ENCODE peak calls at places on chromosomes 7 and 10, in four cellular contexts. One of them, this sample, is unnamed.
A peak's percentile ranks its signal among the peaks of the same experiment; 100 is the strongest.

GRCh38 chr10:17785276-17785935 is 23.7 kb upstream of the MRC1 start:
- DNase-seq in right lobe of liver: no peak
- DNase-seq in fibroblast of lung: no peak
- DNase-seq in heart left ventricle: peak; percentile 25
- DNase-seq in this sample: no peak

GRCh38 chr10:326894-327635 is 191.8 kb downstream of the ZMYND11 start:
- DNase-seq in fibroblast of lung: no peak
- DNase-seq in right lobe of liver: no peak
- DNase-seq in heart left ventricle: no peak
- DNase-seq in this sample: no peak

GRCh38 chr7:17371656-17372524 is 73.4 kb downstream of the AHR start:
- DNase-seq in fibroblast of lung: peak; percentile 98
- DNase-seq in heart left ventricle: no peak
- DNase-seq in right lobe of liver: no peak
- DNase-seq in this sample: no peak

GRCh38 chr7:5283421-5284303 is 919 bp downstream of the SLC29A4 start:
- DNase-seq in heart left ventricle: no peak
- DNase-seq in fibroblast of lung: no peak
- DNase-seq in right lobe of liver: no peak
- DNase-seq in this sample: no peak

GRCh38 chr7:112140600-112140999 is 65.6 kb downstream of the DOCK4 start:
- DNase-seq in fibroblast of lung: no peak
- DNase-seq in right lobe of liver: no peak
- DNase-seq in heart left ventricle: no peak
- DNase-seq in this sample: no peak

GRCh38 chr7:23714579-23714978 is 4.6 kb downstream of the STK31 start:
- DNase-seq in fibroblast of lung: no peak
- DNase-seq in heart left ventricle: no peak
- DNase-seq in right lobe of liver: no peak
- DNase-seq in this sample: no peak

GRCh38 chr7:98334077-98334476 is 52.6 kb downstream of the BRI3 start:
- DNase-seq in heart left ventricle: no peak
- DNase-seq in fibroblast of lung: no peak
- DNase-seq in right lobe of liver: no peak
- DNase-seq in this sample: no peak

GRCh38 chr7:159025161-159025779 is 119.4 kb downstream of the VIPR2 start:
- DNase-seq in fibroblast of lung: peak; percentile 11
- DNase-seq in heart left ventricle: no peak
- DNase-seq in right lobe of liver: no peak
- DNase-seq in this sample: no peak

GRCh38 chr10:3126249-3126648 is 46.3 kb downstream of the PITRM1 start:
- DNase-seq in fibroblast of lung: no peak
- DNase-seq in right lobe of liver: no peak
- DNase-seq in heart left ventricle: no peak
- DNase-seq in this sample: no peak

GRCh38 chr10:111116762-111117445 is 40.1 kb downstream of the ADRA2A start:
- DNase-seq in right lobe of liver: no peak
- DNase-seq in heart left ventricle: no peak
- DNase-seq in fibroblast of lung: no peak
- DNase-seq in this sample: no peak

GRCh38 chr10:99659868-99660366 is 608 bp downstream of the ENTPD7 start:
- DNase-seq in right lobe of liver: no peak
- DNase-seq in heart left ventricle: no peak
- DNase-seq in fibroblast of lung: no peak
- DNase-seq in this sample: peak; percentile 80

GRCh38 chr7:127803626-127804025 is 151.6 kb downstream of the SND1 start:
- DNase-seq in fibroblast of lung: no peak
- DNase-seq in heart left ventricle: no peak
- DNase-seq in right lobe of liver: no peak
- DNase-seq in this sample: no peak

GRCh38 chr10:88293073-88293472 is 290.0 kb downstream of the RNLS start:
- DNase-seq in right lobe of liver: no peak
- DNase-seq in heart left ventricle: no peak
- DNase-seq in fibroblast of lung: peak; percentile 31
- DNase-seq in this sample: no peak

GRCh38 chr7:69820479-69821192 is 222.4 kb downstream of the AUTS2 start:
- DNase-seq in heart left ventricle: no peak
- DNase-seq in fibroblast of lung: no peak
- DNase-seq in right lobe of liver: no peak
- DNase-seq in this sample: no peak

GRCh38 chr7:44632196-44632595 is 25.8 kb downstream of the OGDH start:
- DNase-seq in fibroblast of lung: no peak
- DNase-seq in right lobe of liver: no peak
- DNase-seq in heart left ventricle: no peak
- DNase-seq in this sample: no peak

GRCh38 chr7:94655884-94656657 is at the start of gene SGCE:
- DNase-seq in right lobe of liver: peak; percentile 71
- DNase-seq in fibroblast of lung: peak; percentile 85
- DNase-seq in heart left ventricle: peak; percentile 78
- DNase-seq in this sample: peak; percentile 88

GRCh38 chr7:136870799-136871487 is 2.5 kb downstream of the CHRM2 start:
- DNase-seq in heart left ventricle: peak; percentile 15
- DNase-seq in fibroblast of lung: no peak
- DNase-seq in right lobe of liver: peak; percentile 46
- DNase-seq in this sample: peak; percentile 62

GRCh38 chr10:29328988-29329387 is 40.1 kb downstream of the LYZL1 start:
- DNase-seq in heart left ventricle: peak; percentile 51
- DNase-seq in fibroblast of lung: peak; percentile 49
- DNase-seq in right lobe of liver: no peak
- DNase-seq in this sample: no peak

GRCh38 chr10:77513783-77514331 is 123.8 kb downstream of the KCNMA1 start:
- DNase-seq in fibroblast of lung: peak; percentile 86
- DNase-seq in heart left ventricle: peak; percentile 23
- DNase-seq in right lobe of liver: no peak
- DNase-seq in this sample: no peak

DNA sequence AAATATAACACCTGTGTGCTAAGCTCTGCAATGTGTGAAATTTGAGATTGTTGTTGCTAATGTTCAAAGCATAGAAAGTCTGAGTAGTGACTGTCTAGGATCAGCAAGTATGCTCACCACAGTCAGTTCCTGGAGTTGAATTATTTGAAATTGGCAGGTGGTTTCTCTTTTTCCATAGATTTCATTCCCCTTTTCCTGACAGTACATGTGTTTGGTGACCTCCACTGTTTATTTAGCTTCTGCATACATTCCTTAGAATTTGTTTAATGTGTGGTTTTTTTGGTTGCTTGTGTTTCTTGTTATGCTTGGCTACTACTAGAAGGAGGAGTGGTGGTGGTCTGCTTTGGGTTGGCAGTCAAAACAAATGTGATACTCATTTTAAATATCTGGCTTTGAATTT is 52.3 kb downstream of the FOXP2 start:
- DNase-seq in heart left ventricle: no peak
- DNase-seq in right lobe of liver: no peak
- DNase-seq in fibroblast of lung: peak; percentile 25
- DNase-seq in this sample: no peak
- TF ChIP-seq CTCF in heart left ventricle: no peak
- TF ChIP-seq CTCF in right lobe of liver: no peak
- TF ChIP-seq CTCF in fibroblast of lung: no peak
- TF ChIP-seq CTCF in this sample: no peak

GRCh38 chr10:35152992-35153391 is 26.3 kb downstream of the CREM start:
- DNase-seq in heart left ventricle: no peak
- DNase-seq in fibroblast of lung: no peak
- DNase-seq in right lobe of liver: no peak
- DNase-seq in this sample: no peak
- H3K27ac ChIP-seq in heart left ventricle: peak overlapping the region; percentile 57
- H3K27ac ChIP-seq in fibroblast of lung: no peak overlapping the region
- H3K27ac ChIP-seq in right lobe of liver: no peak overlapping the region
- H3K27ac ChIP-seq in this sample: no peak overlapping the region

GRCh38 chr7:131961281-131961680 is 404.9 kb upstream of the PODXL start:
- DNase-seq in heart left ventricle: no peak
- DNase-seq in fibroblast of lung: no peak
- DNase-seq in right lobe of liver: no peak
- DNase-seq in this sample: no peak

GRCh38 chr7:131952365-131952764 is 395.9 kb upstream of the PODXL start:
- DNase-seq in fibroblast of lung: no peak
- DNase-seq in heart left ventricle: no peak
- DNase-seq in right lobe of liver: no peak
- DNase-seq in this sample: no peak

GRCh38 chr7:131959106-131959812 is 402.8 kb upstream of the PODXL start:
- DNase-seq in heart left ventricle: no peak
- DNase-seq in fibroblast of lung: no peak
- DNase-seq in right lobe of liver: no peak
- DNase-seq in this sample: no peak

GRCh38 chr7:131956864-131957263 is 400.4 kb upstream of the PODXL start:
- DNase-seq in right lobe of liver: no peak
- DNase-seq in heart left ventricle: no peak
- DNase-seq in fibroblast of lung: no peak
- DNase-seq in this sample: no peak

GRCh38 chr7:131957338-131958025 is 401.1 kb upstream of the PODXL start:
- DNase-seq in heart left ventricle: no peak
- DNase-seq in right lobe of liver: no peak
- DNase-seq in fibroblast of lung: no peak
- DNase-seq in this sample: no peak
- H3K4me3 ChIP-seq in heart left ventricle: no peak overlapping the region
- H3K4me3 ChIP-seq in right lobe of liver: no peak overlapping the region
- H3K4me3 ChIP-seq in fibroblast of lung: no peak overlapping the region
- H3K4me3 ChIP-seq in this sample: no peak overlapping the region

DNA sequence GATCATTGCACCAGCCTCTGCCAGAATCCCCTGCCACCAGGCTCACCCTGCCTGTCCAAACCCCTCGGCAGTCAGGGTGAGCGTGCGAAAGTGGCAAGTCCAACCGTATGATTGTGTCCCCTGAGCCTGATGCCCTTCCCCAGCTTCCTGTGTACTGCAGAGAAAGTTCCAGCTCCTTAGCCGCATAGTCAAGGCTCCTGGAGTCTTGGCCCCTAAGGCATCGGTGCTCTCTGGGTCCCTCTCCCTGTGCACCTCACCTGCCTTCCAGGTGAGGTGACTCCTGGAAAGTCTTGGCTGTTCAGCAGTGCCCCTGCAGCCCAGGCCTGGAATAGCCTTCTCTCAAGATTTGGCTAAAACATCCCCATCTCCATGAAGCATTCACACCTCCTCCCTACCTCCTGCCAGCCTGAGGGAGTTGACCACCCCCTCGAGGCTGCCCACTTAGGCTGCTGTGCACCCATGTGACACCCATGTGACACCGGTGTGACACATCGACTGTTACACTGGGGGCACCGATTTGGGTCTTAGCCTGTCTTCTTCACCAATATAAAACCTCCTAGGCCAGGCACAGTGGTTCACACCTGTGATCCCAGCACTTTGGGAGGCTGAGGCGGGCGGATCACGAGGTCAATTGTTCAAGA is 56.2 kb upstream of the ELN start:
- DNase-seq in heart left ventricle: no peak
- DNase-seq in right lobe of liver: peak; percentile 33
- DNase-seq in fibroblast of lung: no peak
- DNase-seq in this sample: peak; percentile 53
- TF ChIP-seq CTCF in heart left ventricle: no peak
- TF ChIP-seq CTCF in right lobe of liver: no peak
- TF ChIP-seq CTCF in fibroblast of lung: peak; percentile 7
- TF ChIP-seq CTCF in this sample: no peak

GRCh38 chr7:134742688-134743350 is 36.6 kb upstream of the CALD1 start:
- DNase-seq in heart left ventricle: peak; percentile 45
- DNase-seq in right lobe of liver: no peak
- DNase-seq in fibroblast of lung: peak; percentile 29
- DNase-seq in this sample: no peak

GRCh38 chr7:134740364-134740763 is 39.1 kb upstream of the CALD1 start:
- DNase-seq in heart left ventricle: no peak
- DNase-seq in right lobe of liver: no peak
- DNase-seq in fibroblast of lung: no peak
- DNase-seq in this sample: no peak

GRCh38 chr7:134744569-134744968 is 34.9 kb upstream of the CALD1 start:
- DNase-seq in right lobe of liver: no peak
- DNase-seq in heart left ventricle: no peak
- DNase-seq in fibroblast of lung: no peak
- DNase-seq in this sample: no peak

GRCh38 chr7:134739362-134739761 is 40.1 kb upstream of the CALD1 start:
- DNase-seq in fibroblast of lung: no peak
- DNase-seq in heart left ventricle: no peak
- DNase-seq in right lobe of liver: no peak
- DNase-seq in this sample: no peak

GRCh38 chr7:134741901-134742635 is 37.4 kb upstream of the CALD1 start:
- DNase-seq in fibroblast of lung: no peak
- DNase-seq in heart left ventricle: peak; percentile 52
- DNase-seq in right lobe of liver: no peak
- DNase-seq in this sample: no peak
- H3K27ac ChIP-seq in fibroblast of lung: peak overlapping the region; percentile 87
- H3K27ac ChIP-seq in heart left ventricle: peak overlapping the region; percentile 60
- H3K27ac ChIP-seq in right lobe of liver: no peak overlapping the region
- H3K27ac ChIP-seq in this sample: no peak overlapping the region